ENCODE peak calls at places on chromosomes 12 and 14, in four cellular contexts. One of them, this sample, is unnamed.

GRCh38 chr14:22084393-22085281 is 411.0 kb upstream of the OR4E1 start:
- DNase-seq in H1: no peak
- DNase-seq in SK-N-SH: peak
- DNase-seq in K562: peak
- DNase-seq in this sample: no peak

GRCh38 chr12:63904653-63905052 is 60.2 kb downstream of the SRGAP1 start:
- DNase-seq in H1: no peak
- DNase-seq in SK-N-SH: no peak
- DNase-seq in K562: no peak
- DNase-seq in this sample: no peak

GRCh38 chr12:93784339-93785086 is 107.3 kb downstream of the CRADD start:
- DNase-seq in H1: no peak
- DNase-seq in SK-N-SH: peak
- DNase-seq in K562: peak
- DNase-seq in this sample: no peak

GRCh38 chr12:112792306-112792705 is 758 bp downstream of the RPH3A start:
- DNase-seq in H1: no peak
- DNase-seq in SK-N-SH: peak
- DNase-seq in K562: no peak
- DNase-seq in this sample: no peak

GRCh38 chr14:36503771-36504741 is 16.0 kb downstream of the NKX2-1 start:
- DNase-seq in H1: no peak
- DNase-seq in SK-N-SH: peak
- DNase-seq in K562: no peak
- DNase-seq in this sample: peak

GRCh38 chr12:15496738-15497137 is 174.4 kb downstream of the PTPRO start:
- DNase-seq in H1: no peak
- DNase-seq in SK-N-SH: no peak
- DNase-seq in K562: no peak
- DNase-seq in this sample: no peak

GRCh38 chr12:48286665-48287064 is 64.1 kb downstream of the ZNF641 start:
- DNase-seq in H1: no peak
- DNase-seq in SK-N-SH: no peak
- DNase-seq in K562: peak
- DNase-seq in this sample: peak

GRCh38 chr12:58176296-58176869 is 235.0 kb downstream of the ATP23 start:
- DNase-seq in H1: peak
- DNase-seq in SK-N-SH: peak
- DNase-seq in K562: peak
- DNase-seq in this sample: peak

GRCh38 chr12:98185606-98186005 is 329.8 kb upstream of the TMPO start:
- DNase-seq in H1: no peak
- DNase-seq in SK-N-SH: no peak
- DNase-seq in K562: no peak
- DNase-seq in this sample: no peak

GRCh38 chr12:93853698-93854478 is 176.7 kb downstream of the CRADD start:
- DNase-seq in H1: no peak
- DNase-seq in SK-N-SH: no peak
- DNase-seq in K562: no peak
- DNase-seq in this sample: no peak

GRCh38 chr12:27506645-27507189 is 17.3 kb upstream of the PPFIBP1 start:
- DNase-seq in H1: no peak
- DNase-seq in SK-N-SH: no peak
- DNase-seq in K562: no peak
- DNase-seq in this sample: no peak

GRCh38 chr12:13559318-13559978 is 362.9 kb downstream of the EMP1 start:
- DNase-seq in H1: no peak
- DNase-seq in SK-N-SH: no peak
- DNase-seq in K562: no peak
- DNase-seq in this sample: no peak

GRCh38 chr14:92603309-92604257 is 90.0 kb downstream of the RIN3 start:
- DNase-seq in H1: no peak
- DNase-seq in SK-N-SH: no peak
- DNase-seq in K562: no peak
- DNase-seq in this sample: no peak

GRCh38 chr12:112153900-112154234 is 28.5 kb downstream of the TRAFD1 start:
- DNase-seq in H1: no peak
- DNase-seq in SK-N-SH: no peak
- DNase-seq in K562: no peak
- DNase-seq in this sample: no peak

GRCh38 chr14:106547735-106548550 is 1021.6 kb downstream of the TMEM121 start:
- DNase-seq in H1: no peak
- DNase-seq in SK-N-SH: no peak
- DNase-seq in K562: no peak
- DNase-seq in this sample: no peak

GRCh38 chr14:106549064-106549463 is 1022.7 kb downstream of the TMEM121 start:
- DNase-seq in H1: no peak
- DNase-seq in SK-N-SH: no peak
- DNase-seq in K562: no peak
- DNase-seq in this sample: no peak

GRCh38 chr14:106556665-106557289 is 1030.4 kb downstream of the TMEM121 start:
- DNase-seq in H1: no peak
- DNase-seq in SK-N-SH: peak
- DNase-seq in K562: peak
- DNase-seq in this sample: peak

DNA sequence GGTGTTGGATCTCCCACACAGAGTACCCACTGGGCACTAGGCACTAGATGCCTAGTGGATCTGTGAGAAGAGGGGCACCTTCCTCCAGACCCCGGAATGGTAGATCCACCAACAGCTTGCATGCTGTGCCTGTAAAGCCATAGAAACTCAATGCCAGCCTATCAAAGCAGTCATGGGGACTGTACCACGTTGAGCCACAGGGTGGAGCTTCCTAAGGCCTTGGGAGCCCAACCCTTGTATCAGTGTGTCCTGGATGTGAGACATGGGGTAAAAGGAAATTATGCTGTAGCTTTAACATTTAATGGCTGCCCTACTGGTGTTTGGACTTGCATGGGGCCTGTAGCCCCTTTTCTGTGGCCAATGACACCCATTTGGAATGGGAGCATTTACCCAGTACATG is 1024.9 kb downstream of the TMEM121 start:
- DNase-seq in H1: no peak
- DNase-seq in SK-N-SH: no peak
- DNase-seq in K562: peak
- DNase-seq in this sample: no peak
- TF ChIP-seq CTCF in H1: no peak
- TF ChIP-seq CTCF in SK-N-SH: no peak
- TF ChIP-seq CTCF in K562: peak
- TF ChIP-seq CTCF in this sample: no peak

GRCh38 chr12:23815810-23816209 is 133.7 kb downstream of the SOX5 start:
- DNase-seq in H1: no peak
- DNase-seq in SK-N-SH: no peak
- DNase-seq in K562: no peak
- DNase-seq in this sample: no peak

GRCh38 chr12:23813206-23813605 is 136.3 kb downstream of the SOX5 start:
- DNase-seq in H1: no peak
- DNase-seq in SK-N-SH: no peak
- DNase-seq in K562: peak
- DNase-seq in this sample: no peak

DNA sequence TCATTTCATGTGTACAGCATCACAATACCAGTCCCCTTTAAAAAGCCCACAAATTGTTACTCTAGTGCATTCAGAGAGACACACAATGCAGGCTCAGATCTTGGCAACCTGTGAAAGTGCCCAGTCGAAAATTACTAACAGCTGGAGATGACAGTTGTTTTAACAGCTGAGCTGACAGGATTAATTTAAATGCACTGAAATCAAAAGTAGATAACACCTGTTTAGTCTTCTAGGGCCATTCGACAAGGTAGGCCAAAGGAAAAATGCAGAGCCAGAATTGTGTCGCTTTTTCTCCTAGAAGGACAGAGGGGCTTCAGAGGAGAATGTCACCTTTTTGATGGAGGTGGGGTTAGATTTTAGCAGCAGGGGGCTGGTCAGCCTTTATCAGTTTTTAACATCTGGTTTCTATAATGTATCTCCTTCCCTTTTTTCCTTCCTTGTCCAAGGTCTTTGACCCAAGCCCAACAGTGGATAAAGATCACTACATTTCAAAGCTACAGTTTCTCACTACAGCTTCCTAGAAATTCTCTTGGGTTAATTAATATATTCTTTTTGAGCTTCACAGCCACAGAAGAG is 139.1 kb downstream of the SOX5 start:
- DNase-seq in H1: no peak
- DNase-seq in SK-N-SH: peak
- DNase-seq in K562: peak
- DNase-seq in this sample: no peak
- TF ChIP-seq TEAD4 in H1: no peak
- TF ChIP-seq TEAD4 in SK-N-SH: no peak
- TF ChIP-seq TEAD4 in K562: no peak
- TF ChIP-seq TEAD4 in this sample: no peak

GRCh38 chr14:77153802-77154201 is 12.2 kb upstream of the ZDHHC22 start:
- DNase-seq in H1: no peak
- DNase-seq in SK-N-SH: no peak
- DNase-seq in K562: no peak
- DNase-seq in this sample: no peak

GRCh38 chr14:77151918-77152588 is 10.5 kb upstream of the ZDHHC22 start:
- DNase-seq in H1: no peak
- DNase-seq in SK-N-SH: peak
- DNase-seq in K562: no peak
- DNase-seq in this sample: no peak

GRCh38 chr14:77155083-77155482 is 13.5 kb upstream of the ZDHHC22 start:
- DNase-seq in H1: no peak
- DNase-seq in SK-N-SH: no peak
- DNase-seq in K562: no peak
- DNase-seq in this sample: no peak

GRCh38 chr14:77151245-77151644 is 9.7 kb upstream of the ZDHHC22 start:
- DNase-seq in H1: no peak
- DNase-seq in SK-N-SH: peak
- DNase-seq in K562: peak
- DNase-seq in this sample: peak

GRCh38 chr14:77154421-77154820 is 12.8 kb upstream of the ZDHHC22 start:
- DNase-seq in H1: no peak
- DNase-seq in SK-N-SH: no peak
- DNase-seq in K562: no peak
- DNase-seq in this sample: no peak
- TF ChIP-seq CTCF in H1: no peak
- TF ChIP-seq CTCF in SK-N-SH: no peak
- TF ChIP-seq CTCF in K562: no peak
- TF ChIP-seq CTCF in this sample: no peak

GRCh38 chr14:66944872-66945271 is 244.4 kb upstream of the GARIN2 start:
- DNase-seq in H1: no peak
- DNase-seq in SK-N-SH: no peak
- DNase-seq in K562: peak
- DNase-seq in this sample: no peak
- TF ChIP-seq TEAD4 in H1: no peak
- TF ChIP-seq TEAD4 in SK-N-SH: no peak
- TF ChIP-seq TEAD4 in K562: no peak
- TF ChIP-seq TEAD4 in this sample: no peak

DNA sequence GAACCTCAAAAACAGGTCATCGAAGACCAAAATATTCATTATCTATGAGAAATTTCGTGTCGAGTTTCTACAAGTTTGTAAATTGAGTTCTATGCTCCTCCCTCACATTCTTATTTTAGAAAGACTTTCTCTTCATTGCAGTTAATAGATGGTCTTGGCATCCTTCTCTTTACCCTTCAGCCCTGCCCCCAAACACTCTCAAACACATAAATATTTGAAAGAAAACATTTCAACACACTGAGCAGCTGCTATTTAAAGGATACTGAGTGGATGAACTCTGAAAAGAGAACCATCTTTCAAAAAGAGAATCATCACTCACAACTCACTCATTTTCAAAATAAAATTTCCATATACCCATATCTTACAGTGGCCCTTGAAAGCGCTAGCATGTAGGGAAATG is 67.1 kb downstream of the NUAK1 start:
- DNase-seq in H1: no peak
- DNase-seq in SK-N-SH: no peak
- DNase-seq in K562: no peak
- DNase-seq in this sample: no peak
- TF ChIP-seq CTCF in H1: no peak
- TF ChIP-seq CTCF in SK-N-SH: no peak
- TF ChIP-seq CTCF in K562: no peak
- TF ChIP-seq CTCF in this sample: no peak

GRCh38 chr12:21604245-21605101 is at the start of gene GYS2:
- DNase-seq in H1: no peak
- DNase-seq in SK-N-SH: no peak
- DNase-seq in K562: no peak
- DNase-seq in this sample: no peak

GRCh38 chr12:21602774-21603173 is 1.9 kb downstream of the GYS2 start:
- DNase-seq in H1: no peak
- DNase-seq in SK-N-SH: no peak
- DNase-seq in K562: no peak
- DNase-seq in this sample: no peak

GRCh38 chr12:21606175-21606574 is 1.5 kb upstream of the GYS2 start:
- DNase-seq in H1: no peak
- DNase-seq in SK-N-SH: no peak
- DNase-seq in K562: no peak
- DNase-seq in this sample: no peak

DNA sequence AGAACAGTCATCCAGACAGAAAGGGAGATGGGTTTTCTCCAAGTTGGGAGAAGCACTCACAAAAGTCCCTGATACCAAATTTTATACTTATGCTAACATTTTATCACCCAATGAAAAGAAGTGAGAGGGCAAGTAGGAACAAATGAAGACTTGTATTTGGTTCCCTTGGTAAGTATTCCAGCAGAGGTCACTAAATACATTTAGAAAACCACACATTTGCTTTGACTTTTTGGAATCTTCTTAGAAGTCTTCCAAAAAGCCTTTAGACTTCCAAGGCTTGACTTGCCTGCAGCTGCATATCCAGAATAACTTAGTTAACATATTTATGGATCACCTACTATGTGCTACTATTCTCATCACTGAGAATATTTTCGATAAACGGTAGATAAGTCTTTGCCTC is 3.1 kb upstream of the GYS2 start:
- DNase-seq in H1: no peak
- DNase-seq in SK-N-SH: no peak
- DNase-seq in K562: no peak
- DNase-seq in this sample: no peak
- TF ChIP-seq TEAD4 in H1: no peak
- TF ChIP-seq TEAD4 in SK-N-SH: no peak
- TF ChIP-seq TEAD4 in K562: no peak
- TF ChIP-seq TEAD4 in this sample: no peak

GRCh38 chr14:68913516-68913915 is 65.6 kb downstream of the ACTN1 start:
- DNase-seq in H1: no peak
- DNase-seq in SK-N-SH: no peak
- DNase-seq in K562: no peak
- DNase-seq in this sample: no peak
- TF ChIP-seq CTCF in H1: no peak
- TF ChIP-seq CTCF in SK-N-SH: no peak
- TF ChIP-seq CTCF in K562: no peak
- TF ChIP-seq CTCF in this sample: no peak